ENCODE peak calls at places on chromosomes 1 and 21, in four cellular contexts. A, Q, D and B are unnamed samples.

GRCh38 chr1:171257207-171258052 is 9.1 kb downstream of the FMO1 start:
- DNase-seq in A (peak; percentile 85), Q (no peak), D (peak; percentile 60), B (no peak)

GRCh38 chr1:228697209-228698016 is 37.9 kb upstream of the RHOU start:
- DNase-seq in A (peak; percentile 78), Q (peak; percentile 22), D (peak; percentile 98), B (no peak)

GRCh38 chr1:208185801-208186201 is 58.4 kb downstream of the PLXNA2 start:
- DNase-seq in A (no peak), Q (no peak), D (no peak), B (no peak)

GRCh38 chr1:4837752-4838151 is 183.3 kb downstream of the AJAP1 start:
- DNase-seq in A (no peak), Q (no peak), D (no peak), B (no peak)

GRCh38 chr1:198939286-198939685 is 300.4 kb downstream of the PTPRC start:
- DNase-seq in A (no peak), Q (no peak), D (no peak), B (no peak)

GRCh38 chr1:156896490-156897033 is 3.0 kb downstream of the PEAR1 start:
- DNase-seq in A (peak; percentile 71), Q (no peak), D (peak; percentile 84), B (no peak)

GRCh38 chr1:194081444-194081843 is 895.0 kb upstream of the B3GALT2 start:
- DNase-seq in A (no peak), Q (no peak), D (no peak), B (no peak)

GRCh38 chr1:240285541-240285940 is 193.9 kb downstream of the FMN2 start:
- DNase-seq in A (no peak), Q (no peak), D (peak; percentile 34), B (no peak)

GRCh38 chr1:27626031-27626935 is 8.7 kb downstream of the FGR start:
- DNase-seq in A (no peak), Q (no peak), D (peak; percentile 18), B (no peak)

GRCh38 chr1:167517535-167518330 is 596 bp downstream of the CD247 start:
- DNase-seq in A (no peak), Q (no peak), D (no peak), B (no peak)

GRCh38 chr1:2146836-2147517 is 47.6 kb downstream of the FAAP20 start:
- DNase-seq in A (no peak), Q (no peak), D (no peak), B (no peak)

GRCh38 chr1:17060129-17060868 is 6.5 kb upstream of the SDHB start:
- DNase-seq in A (no peak), Q (peak; percentile 56), D (peak; percentile 33), B (no peak)

GRCh38 chr1:183144752-183145151 is 41.3 kb upstream of the LAMC2 start:
- DNase-seq in A (no peak), Q (no peak), D (no peak), B (no peak)

GRCh38 chr1:153954826-153955225 is 3.6 kb downstream of the CRTC2 start:
- DNase-seq in A (no peak), Q (no peak), D (no peak), B (no peak)

GRCh38 chr1:112676543-112676942 is 2.1 kb downstream of the MOV10 start:
- DNase-seq in A (no peak), Q (no peak), D (no peak), B (no peak)

GRCh38 chr1:39141925-39142324 is 62.6 kb upstream of the MACF1 start:
- DNase-seq in A (no peak), Q (no peak), D (peak; percentile 76), B (no peak)

GRCh38 chr1:206128192-206128591 is 11.0 kb upstream of the AVPR1B start:
- DNase-seq in A (no peak), Q (no peak), D (no peak), B (no peak)

GRCh38 chr21:33362044-33362555 is 37.3 kb downstream of the IFNAR1 start:
- DNase-seq in A (peak; percentile 28), Q (no peak), D (no peak), B (no peak)

GRCh38 chr1:222307621-222308020 is 240.3 kb downstream of the HHIPL2 start:
- DNase-seq in A (no peak), Q (no peak), D (no peak), B (no peak)

GRCh38 chr21:23308741-23309140 is 2298.5 kb downstream of the MRPL39 start:
- DNase-seq in A (no peak), Q (no peak), D (no peak), B (no peak)

GRCh38 chr1:153652795-153653507 is 5.6 kb upstream of the SNAPIN start:
- DNase-seq in A (peak; percentile 14), Q (no peak), D (peak; percentile 51), B (no peak)

GRCh38 chr21:37593740-37594471 is 227.3 kb downstream of the DYRK1A start:
- DNase-seq in A (no peak), Q (no peak), D (no peak), B (no peak)

GRCh38 chr1:220454155-220454777 is 73.7 kb upstream of the MARK1 start:
- DNase-seq in A (no peak), Q (no peak), D (no peak), B (no peak)

GRCh38 chr1:23581219-23581618 is 21.9 kb upstream of the ID3 start:
- DNase-seq in A (no peak), Q (peak; percentile 10), D (peak; percentile 74), B (peak; percentile 50)

GRCh38 chr1:187527346-187527745 is 698.6 kb downstream of the PLA2G4A start:
- DNase-seq in A (no peak), Q (no peak), D (no peak), B (no peak)

GRCh38 chr1:86530211-86530610 is 16.7 kb upstream of the CLCA4 start:
- DNase-seq in A (no peak), Q (no peak), D (no peak), B (no peak)

GRCh38 chr1:161196521-161197451 is 2.1 kb downstream of the ADAMTS4 start:
- DNase-seq in A (peak; percentile 73), Q (peak; percentile 44), D (peak; percentile 91), B (no peak)

GRCh38 chr21:36452281-36452680 is 27.6 kb downstream of the CLDN14 start:
- DNase-seq in A (no peak), Q (no peak), D (no peak), B (no peak)

GRCh38 chr1:159916240-159917051 is 8.9 kb downstream of the TAGLN2 start:
- DNase-seq in A (peak; percentile 80), Q (no peak), D (peak; percentile 95), B (no peak)

GRCh38 chr21:25735221-25735894 is 586 bp downstream of the GABPA start:
- DNase-seq in A (peak; percentile 94), Q (peak; percentile 99), D (peak; percentile 89), B (peak; percentile 82)

GRCh38 chr1:214551052-214551435 is 358 bp downstream of the PTPN14 start:
- DNase-seq in A (peak; percentile 64), Q (no peak), D (no peak), B (no peak)

GRCh38 chr1:18794561-18794960 is 64.9 kb downstream of the TAS1R2 start:
- DNase-seq in A (no peak), Q (no peak), D (no peak), B (no peak)

GRCh38 chr21:32604484-32604883 is 7.7 kb downstream of the CFAP298 start:
- DNase-seq in A (no peak), Q (no peak), D (no peak), B (no peak)

GRCh38 chr1:213264534-213264933 is 213.5 kb downstream of the RPS6KC1 start:
- DNase-seq in A (no peak), Q (no peak), D (no peak), B (no peak)